ENCODE peak calls at places on chromosomes 3 and 15, in four cellular contexts. R is endodermal cell, T is AG04450, E is ovary. Z is an unnamed sample. For H3K9me3, the result is how much of the 10 kb centered on the place peaks cover.

GRCh38 chr3:27681249-27681748 is 40.8 kb downstream of the EOMES start:
- DNase-seq in R (peak), T (peak), E (peak), Z (no peak)

GRCh38 chr3:48403533-48404439 is 26.1 kb downstream of the PLXNB1 start:
- DNase-seq in R (no peak), T (no peak), E (no peak), Z (peak)

GRCh38 chr15:83631534-83631933 is 22.4 kb upstream of the ADAMTSL3 start:
- DNase-seq in R (no peak), T (no peak), E (no peak), Z (no peak)

GRCh38 chr15:77075528-77075927 is 4.6 kb upstream of the TSPAN3 start:
- DNase-seq in R (no peak), T (no peak), E (no peak), Z (no peak)

GRCh38 chr3:179898024-179898423 is 138.7 kb downstream of the PEX5L start:
- DNase-seq in R (peak), T (peak), E (no peak), Z (no peak)

GRCh38 chr3:159807137-159808028 is 181.3 kb upstream of the IL12A start:
- DNase-seq in R (no peak), T (no peak), E (no peak), Z (no peak)

GRCh38 chr3:116318370-116318769 is 126.9 kb downstream of the LSAMP start:
- DNase-seq in R (no peak), T (no peak), E (no peak), Z (no peak)

GRCh38 chr3:39211332-39212130 is 19.1 kb upstream of the XIRP1 start:
- DNase-seq in R (peak), T (no peak), E (no peak), Z (no peak)

GRCh38 chr3:46668116-46668515 is 25.4 kb downstream of the ALS2CL start:
- DNase-seq in R (peak), T (no peak), E (no peak), Z (peak)

GRCh38 chr3:3172627-3173026 is 6.9 kb downstream of the CRBN start:
- DNase-seq in R (no peak), T (no peak), E (no peak), Z (no peak)

GRCh38 chr3:184381261-184382224 is 1.7 kb downstream of the CHRD start:
- DNase-seq in R (peak), T (no peak), E (no peak), Z (no peak)
- H3K4me3 ChIP-seq in R (peak), T (no peak), E (peak), Z (peak)

DNA sequence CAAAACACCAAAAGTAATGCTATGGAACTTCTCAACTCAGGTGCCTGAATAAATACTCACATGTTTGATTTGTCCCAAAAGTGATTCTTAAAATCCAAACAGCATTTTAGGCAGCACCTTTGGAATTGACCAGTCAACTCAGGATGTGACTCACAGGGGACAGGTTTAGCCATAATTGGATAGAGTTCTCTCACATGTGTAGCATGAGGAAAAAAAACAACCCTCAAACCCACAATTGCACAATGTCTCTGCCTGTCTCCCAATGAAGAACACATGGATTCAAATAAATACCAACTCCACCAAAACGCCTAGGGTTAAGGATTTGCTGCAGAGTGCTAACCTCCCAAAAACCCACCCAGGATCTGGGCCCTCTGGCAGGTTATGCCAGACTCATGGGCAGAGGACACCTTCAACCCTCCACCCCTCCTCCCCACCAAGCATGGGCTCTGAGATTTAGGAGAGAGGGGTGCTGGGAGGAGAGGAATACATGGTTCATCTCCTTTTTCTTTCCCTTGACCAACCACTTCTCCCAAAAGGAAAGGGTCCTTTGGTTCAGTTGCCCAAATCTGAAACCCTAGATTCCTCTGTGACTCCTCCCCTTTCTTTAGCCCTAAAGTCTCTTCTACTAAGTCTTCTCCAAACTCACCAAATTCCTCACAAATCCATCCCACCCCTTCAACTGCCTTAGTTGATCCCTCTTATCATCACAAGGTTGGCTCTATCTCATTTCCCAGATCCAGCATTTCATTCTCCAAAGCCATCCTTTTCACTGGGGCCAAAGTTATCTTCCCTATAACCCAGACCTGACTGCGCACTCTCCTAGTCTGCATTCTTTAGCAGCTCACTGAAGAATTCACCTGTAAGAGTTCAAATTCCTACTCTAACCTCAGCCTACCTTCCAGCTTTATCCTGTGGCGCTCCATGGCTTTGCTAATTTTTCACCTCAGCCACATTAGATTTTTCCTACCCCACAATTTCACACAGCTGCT is 7.7 kb downstream of the RYK start:
- DNase-seq in R (no peak), T (peak), E (no peak), Z (no peak)
- H3K9me3 ChIP-seq in R (under half), T (under half), E (under half), Z (under half)

GRCh38 chr3:171704002-171704401 is 106.3 kb downstream of the PLD1 start:
- DNase-seq in R (peak), T (no peak), E (no peak), Z (no peak)
- TF ChIP-seq CTCF in R (peak), T (peak), E (no peak), Z (peak)

DNA sequence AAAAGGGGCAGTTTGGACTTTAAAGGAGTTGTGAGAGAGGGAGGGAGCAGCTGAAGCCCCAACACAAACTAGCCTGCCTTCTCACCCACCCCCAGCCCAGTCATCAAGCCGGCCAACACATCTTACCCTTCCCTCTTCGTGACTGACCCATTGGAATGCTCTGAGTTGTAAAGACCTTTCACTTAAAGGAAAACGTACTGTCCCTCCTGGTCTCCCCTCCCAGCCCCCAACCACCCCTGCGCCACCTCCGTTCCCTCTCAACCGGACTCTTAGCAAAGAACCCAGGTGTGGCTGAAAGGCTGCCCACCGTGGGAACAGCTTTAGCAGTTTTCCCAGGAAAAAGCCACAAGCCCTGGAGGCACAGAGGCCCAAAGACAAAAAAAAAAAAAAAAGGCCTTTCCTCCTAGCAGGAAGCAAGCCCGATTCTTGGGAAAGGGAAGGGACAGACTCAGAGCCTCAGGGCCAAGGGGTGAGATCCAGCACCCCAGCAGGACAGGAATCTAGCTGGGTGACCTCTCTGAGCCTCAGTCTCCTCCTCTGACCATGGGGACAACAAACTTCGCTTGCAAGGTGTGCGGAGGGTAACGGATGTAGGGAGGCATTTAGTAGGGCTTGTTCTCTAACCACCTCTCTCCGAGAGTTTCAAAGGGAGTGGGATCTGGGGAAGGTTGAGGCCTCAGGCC is 2.4 kb downstream of the CYP11A1 start:
- DNase-seq in R (peak), T (no peak), E (no peak), Z (no peak)
- H3K4me3 ChIP-seq in R (peak), T (peak), E (peak), Z (peak)